ENCODE peak calls at places on chromosome 1, in seven cellular contexts. Q, I, V, A, S, T and D are unnamed samples.

GRCh38 chr1:173864179-173864867 is 3.5 kb downstream of the GAS5 start:
- DNase-seq in I (no peak), A (no peak), V (no peak), T (no peak), S (peak; percentile 5), Q (no peak), D (no peak)

GRCh38 chr1:8818325-8818775 is 910 bp upstream of the RERE start:
- DNase-seq in T (peak; percentile 93), Q (no peak), S (no peak), A (no peak), V (no peak), I (peak; percentile 89), D (peak; percentile 80)

GRCh38 chr1:50700226-50701020 is 259.6 kb downstream of the FAF1 start:
- DNase-seq in I (no peak), T (no peak), V (no peak), Q (no peak), S (no peak), A (peak; percentile 91), D (no peak)

GRCh38 chr1:164226977-164227376 is 332.0 kb upstream of the PBX1 start:
- DNase-seq in S (no peak), Q (no peak), T (no peak), V (no peak), A (no peak), I (no peak), D (no peak)

GRCh38 chr1:196143602-196144342 is 464.5 kb downstream of the KCNT2 start:
- DNase-seq in T (no peak), I (no peak), V (no peak), S (peak; percentile 9), A (peak; percentile 25), Q (peak; percentile 2), D (no peak)

GRCh38 chr1:111980684-111981083 is 8.8 kb downstream of the KCND3 start:
- DNase-seq in V (no peak), A (no peak), T (no peak), I (no peak), S (no peak), Q (no peak), D (no peak)

GRCh38 chr1:180863158-180863775 is 49.4 kb upstream of the KIAA1614 start:
- DNase-seq in Q (peak; percentile 42), T (peak; percentile 79), S (peak; percentile 38), V (no peak), I (peak; percentile 75), A (peak; percentile 33), D (peak; percentile 81)

GRCh38 chr1:38009088-38009840 is 3.3 kb upstream of the UTP11 start:
- DNase-seq in I (peak; percentile 84), A (peak; percentile 39), Q (no peak), S (peak; percentile 26), V (no peak), T (peak; percentile 92), D (peak; percentile 75)

GRCh38 chr1:113579256-113580018 is 179.8 kb downstream of the PHTF1 start:
- DNase-seq in Q (no peak), V (no peak), T (peak; percentile 7), I (peak; percentile 8), A (no peak), S (no peak), D (peak; percentile 54)

GRCh38 chr1:9195651-9196050 is 38.9 kb upstream of the H6PD start:
- DNase-seq in I (no peak), Q (no peak), S (peak; percentile 41), T (no peak), A (no peak), V (no peak), D (no peak)

DNA sequence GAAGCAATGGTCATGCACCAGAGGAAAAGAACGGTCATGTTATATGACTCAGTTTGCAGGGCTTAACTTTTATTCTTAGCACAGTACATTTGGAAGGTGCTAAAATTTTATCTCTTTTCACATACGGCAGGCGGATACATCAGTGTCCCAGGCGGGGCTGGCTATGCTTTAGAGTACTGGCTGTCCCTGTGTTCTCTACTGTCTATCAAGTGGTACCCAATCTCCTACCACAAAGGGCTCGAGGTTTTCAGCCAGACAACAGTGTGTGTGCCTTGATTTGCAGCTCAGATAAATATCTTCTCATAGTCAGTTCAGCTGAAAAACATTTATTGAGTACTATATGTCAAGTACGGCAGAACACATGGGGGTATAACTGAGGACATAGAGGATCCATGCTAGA is 65.3 kb downstream of the URB2 start:
- DNase-seq in T (no peak), S (no peak), I (no peak), V (no peak), A (no peak), Q (no peak), D (no peak)
- H3K4me3 ChIP-seq in T (no peak overlapping the region), S (no peak overlapping the region), I (no peak overlapping the region), V (no peak overlapping the region), A (no peak overlapping the region), Q (no peak overlapping the region), D (no peak overlapping the region)

GRCh38 chr1:26695417-26696190 is at the start of gene ARID1A:
- DNase-seq in I (peak; percentile 98), S (peak; percentile 99), Q (peak; percentile 98), T (peak; percentile 98), A (peak; percentile 99), V (peak; percentile 96), D (peak; percentile 97)
- TF ChIP-seq CTCF in I (no peak), S (no peak), Q (no peak), T (no peak), A (no peak), V (peak; percentile 26), D (no peak)

DNA sequence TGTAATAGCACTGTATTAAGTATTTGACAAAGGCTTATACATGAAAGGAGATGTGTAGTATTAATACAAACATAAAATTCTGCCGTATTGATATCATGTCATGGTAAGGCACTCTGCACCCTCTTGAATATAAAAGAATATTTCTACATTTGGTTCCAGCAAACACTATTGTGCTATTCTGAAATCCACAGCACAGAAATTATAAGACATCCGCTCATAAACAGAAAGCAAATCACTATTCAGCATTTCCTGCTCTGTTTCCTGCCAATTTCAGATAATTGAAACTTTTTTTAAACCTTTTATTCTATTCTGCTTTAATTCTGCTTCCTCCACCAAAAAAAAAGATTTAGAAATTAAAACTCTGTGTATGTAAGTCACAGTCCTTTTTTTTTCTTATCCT is 39.6 kb upstream of the PLEKHO1 start:
- DNase-seq in Q (no peak), V (no peak), A (no peak), S (no peak), T (no peak), I (no peak), D (no peak)
- H3K4me3 ChIP-seq in Q (no peak overlapping the region), V (no peak overlapping the region), A (no peak overlapping the region), S (no peak overlapping the region), T (no peak overlapping the region), I (no peak overlapping the region), D (no peak overlapping the region)

DNA sequence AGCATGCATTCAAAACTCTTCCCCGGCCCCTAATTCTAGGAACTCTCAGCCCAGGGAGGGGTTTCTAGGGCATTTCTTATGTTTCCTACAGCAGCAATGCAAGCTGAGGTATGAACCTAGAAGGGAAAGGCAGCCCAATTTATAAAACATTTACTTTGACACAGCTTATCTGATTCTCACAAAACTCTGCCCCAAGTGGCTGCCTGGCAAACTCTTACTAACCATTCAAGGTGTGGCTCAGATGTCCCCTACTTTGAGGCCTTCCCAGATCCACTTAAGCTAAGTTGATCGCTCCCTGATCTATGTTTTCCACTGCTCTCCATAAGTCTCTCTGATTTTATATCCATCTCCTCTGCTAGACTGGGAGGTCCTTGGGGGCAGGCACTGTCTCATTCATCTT is 35.4 kb downstream of the AK2 start:
- DNase-seq in V (no peak), S (no peak), T (no peak), Q (peak; percentile 44), A (peak; percentile 26), I (no peak), D (no peak)
- TF ChIP-seq CTCF in V (peak; percentile 13), S (peak; percentile 30), T (peak; percentile 8), Q (peak; percentile 74), A (peak; percentile 38), I (peak; percentile 13), D (peak; percentile 23)

DNA sequence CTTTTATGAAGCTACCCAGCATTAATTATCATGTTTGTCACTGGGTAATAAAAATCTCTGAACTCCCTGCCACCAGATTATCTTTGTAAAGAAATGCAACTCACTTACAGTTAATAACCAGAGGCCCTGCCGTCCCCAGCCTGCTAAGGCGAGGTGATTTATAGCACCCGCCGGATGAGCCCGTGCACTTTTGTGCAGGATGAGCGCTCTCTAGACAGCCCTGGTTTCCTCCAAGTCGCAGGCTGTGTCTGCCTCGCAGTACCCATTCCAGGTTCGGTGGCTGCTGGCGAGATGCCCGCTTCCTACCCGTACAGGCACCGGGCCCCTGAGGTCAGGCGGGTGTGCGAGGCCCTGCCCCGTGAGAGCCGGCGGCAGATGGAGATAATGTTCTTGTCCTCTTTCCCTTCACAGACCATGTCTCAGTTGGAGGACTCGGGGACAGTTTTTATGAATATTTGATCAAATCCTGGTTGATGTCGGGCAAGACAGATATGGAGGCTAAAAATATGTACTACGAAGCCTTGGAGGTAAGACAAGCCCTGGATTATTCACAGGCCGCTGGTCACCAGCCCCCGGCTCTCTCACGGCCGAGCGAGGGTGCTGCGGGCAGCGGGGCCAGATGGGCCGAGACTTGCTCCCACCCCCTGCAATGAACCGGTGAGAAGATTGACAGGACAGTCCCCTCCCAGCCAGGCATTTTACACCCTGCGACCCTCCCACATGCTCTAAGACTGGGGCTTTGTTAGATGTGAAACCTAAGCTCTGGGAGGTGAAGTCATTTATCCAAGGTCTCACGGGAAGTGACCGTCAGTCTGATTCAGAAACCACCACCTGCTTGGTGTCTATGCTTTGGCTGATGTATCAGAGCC is 28.5 kb upstream of the SELENON start:
- DNase-seq in S (no peak), A (peak; percentile 87), Q (peak; percentile 27), T (peak; percentile 9), V (peak; percentile 74), I (no peak), D (no peak)
- H3K4me3 ChIP-seq in S (no peak overlapping the region), A (no peak overlapping the region), Q (no peak overlapping the region), T (no peak overlapping the region), V (peak overlapping the region; percentile 23), I (no peak overlapping the region), D (no peak overlapping the region)

DNA sequence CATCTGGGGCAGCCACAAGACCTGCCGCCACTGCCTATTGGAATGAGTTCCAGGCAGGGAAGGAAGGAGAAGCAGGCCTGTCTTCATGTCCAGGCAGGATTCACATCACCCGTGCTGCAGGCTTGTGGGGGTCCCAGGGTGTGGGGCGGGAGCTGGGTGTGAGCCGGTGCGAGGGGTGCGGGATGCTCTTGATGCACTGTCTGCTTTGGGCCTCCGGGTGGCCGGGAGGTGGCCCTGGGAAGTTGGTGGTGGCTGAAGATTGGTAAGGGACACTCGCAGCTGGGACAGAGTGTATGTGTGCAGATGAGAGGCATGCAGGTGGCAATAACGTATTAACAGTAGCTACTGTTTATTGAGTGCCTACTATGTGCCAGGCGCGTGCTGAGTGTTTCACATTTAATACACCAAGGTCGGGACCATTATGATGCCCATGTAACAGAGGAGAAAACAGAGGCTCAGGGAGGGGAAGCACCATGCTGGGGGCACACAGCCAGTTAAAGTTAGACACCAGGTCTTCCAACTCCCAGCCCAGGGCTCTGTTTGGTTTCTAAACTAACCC is 3.3 kb downstream of the CROCC start:
- DNase-seq in T (no peak), S (no peak), I (no peak), V (no peak), Q (no peak), A (no peak), D (no peak)
- TF ChIP-seq CTCF in T (peak; percentile 18), S (no peak), I (no peak), V (no peak), Q (peak; percentile 28), A (no peak), D (peak; percentile 14)

GRCh38 chr1:102595106-102595505 is 513.2 kb downstream of the COL11A1 start:
- DNase-seq in A (no peak), V (no peak), I (peak; percentile 1), S (no peak), Q (no peak), T (no peak), D (no peak)

GRCh38 chr1:102588536-102588935 is 519.8 kb downstream of the COL11A1 start:
- DNase-seq in S (no peak), V (no peak), I (peak; percentile 17), Q (no peak), T (peak; percentile 14), A (no peak), D (no peak)

GRCh38 chr1:102593276-102593675 is 515.0 kb downstream of the COL11A1 start:
- DNase-seq in A (no peak), T (no peak), S (no peak), I (no peak), V (no peak), Q (no peak), D (no peak)
- H3K4me3 ChIP-seq in A (no peak overlapping the region), T (no peak overlapping the region), S (no peak overlapping the region), I (no peak overlapping the region), V (no peak overlapping the region), Q (no peak overlapping the region), D (no peak overlapping the region)